ENCODE peak calls at places on chromosomes 6 and 20, in four cellular contexts. T is HepG2, V is neural progenitor cell, M is mesenchymal stem cell. I is an unnamed sample.

GRCh38 chr20:40843251-40843650 is 154.2 kb upstream of the MAFB start:
- DNase-seq in T (no peak), V (no peak), M (no peak), I (no peak)

GRCh38 chr20:23147964-23148720 is 62.0 kb upstream of the CD93 start:
- DNase-seq in M (peak), V (no peak), T (peak), I (no peak)

GRCh38 chr20:53753880-53754459 is 160.3 kb upstream of the ZNF217 start:
- DNase-seq in T (peak), V (no peak), M (no peak), I (no peak)

GRCh38 chr6:42644211-42644610 is 78.2 kb downstream of the PRPH2 start:
- DNase-seq in T (no peak), V (no peak), M (no peak), I (no peak)

GRCh38 chr6:12356431-12356830 is 66.3 kb downstream of the EDN1 start:
- DNase-seq in T (no peak), M (no peak), V (no peak), I (no peak)

GRCh38 chr6:131063028-131063763 is at the start of gene EPB41L2:
- DNase-seq in T (peak), M (peak), V (peak), I (peak)

GRCh38 chr20:25372584-25373336 is 17.9 kb downstream of the ABHD12 start:
- DNase-seq in M (peak), T (no peak), V (no peak), I (no peak)

GRCh38 chr6:93017213-93017612 is 402.1 kb downstream of the EPHA7 start:
- DNase-seq in V (peak), T (peak), M (peak), I (no peak)

GRCh38 chr20:15154070-15154469 is 816.7 kb upstream of the FLRT3 start:
- DNase-seq in M (no peak), T (no peak), V (no peak), I (no peak)

GRCh38 chr6:144052488-144052887 is 42.9 kb downstream of the SF3B5 start:
- DNase-seq in M (no peak), T (no peak), V (no peak), I (no peak)

GRCh38 chr6:75735491-75736186 is 13.4 kb upstream of the MYO6 start:
- DNase-seq in M (peak), T (peak), V (no peak), I (no peak)

GRCh38 chr20:1177680-1178079 is 7.1 kb downstream of the TMEM74B start:
- DNase-seq in M (peak), V (peak), T (peak), I (no peak)

GRCh38 chr6:94751641-94752329 is 825.5 kb upstream of the MANEA start:
- DNase-seq in M (peak), V (no peak), T (no peak), I (no peak)

GRCh38 chr6:31270788-31271640 is 878 bp downstream of the HLA-C start:
- DNase-seq in T (no peak), M (peak), V (peak), I (peak)

GRCh38 chr6:18491303-18492090 is 104.3 kb downstream of the RNF144B start:
- DNase-seq in M (no peak), T (no peak), V (no peak), I (no peak)

GRCh38 chr6:106080106-106081095 is 5.7 kb upstream of the PRDM1 start:
- DNase-seq in V (peak), M (no peak), T (no peak), I (no peak)

GRCh38 chr20:32189691-32190607 is 17.6 kb downstream of the PLAGL2 start:
- DNase-seq in T (no peak), V (peak), M (peak), I (peak)

GRCh38 chr6:78713564-78713963 is 153.8 kb upstream of the IRAK1BP1 start:
- DNase-seq in V (no peak), T (no peak), M (no peak), I (no peak)

GRCh38 chr6:70282906-70283461 is 19.9 kb downstream of the COL9A1 start:
- DNase-seq in T (no peak), M (no peak), V (peak), I (peak)

GRCh38 chr20:50305636-50306477 is 115.2 kb downstream of the CEBPB start:
- DNase-seq in T (peak), M (peak), V (no peak), I (no peak)
- H3K4me3 ChIP-seq in T (peak), M (peak), V (no peak), I (no peak)

GRCh38 chr6:122652431-122652830 is 42.2 kb downstream of the PKIB start:
- DNase-seq in T (peak), M (peak), V (no peak), I (no peak)
- H3K9ac ChIP-seq in T (no peak), M (no peak), V (no peak), I (no peak)

DNA sequence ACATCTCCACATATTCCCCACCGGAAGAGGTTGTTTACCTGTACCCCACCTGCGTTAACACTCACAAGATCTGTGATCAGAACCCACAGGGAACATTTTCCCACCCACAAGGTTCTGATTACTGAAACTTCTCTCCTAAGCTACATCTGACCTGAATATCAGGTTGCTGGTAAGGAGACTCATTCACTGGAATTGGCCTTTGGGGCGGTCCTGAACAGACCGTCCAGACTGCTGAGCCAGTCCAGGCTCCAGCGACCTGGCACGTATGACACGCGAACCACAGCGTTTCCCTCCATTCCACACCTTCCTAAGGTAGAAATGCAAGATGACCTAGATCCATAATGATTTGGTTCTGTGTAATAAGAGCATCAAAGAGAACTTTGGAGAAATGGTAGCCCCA is 9.8 kb downstream of the VGLL2 start:
- DNase-seq in V (no peak), M (no peak), T (no peak), I (no peak)
- H2AFZ ChIP-seq in V (no peak), M (no peak), T (no peak), I (no peak)

GRCh38 chr20:19453369-19453768 is 240.9 kb downstream of the SLC24A3 start:
- DNase-seq in V (no peak), M (no peak), T (no peak), I (no peak)

GRCh38 chr20:19448632-19449031 is 236.2 kb downstream of the SLC24A3 start:
- DNase-seq in V (no peak), T (no peak), M (no peak), I (no peak)

GRCh38 chr20:19453781-19454310 is 241.4 kb downstream of the SLC24A3 start:
- DNase-seq in M (no peak), T (no peak), V (no peak), I (no peak)

GRCh38 chr20:19449051-19449450 is 236.6 kb downstream of the SLC24A3 start:
- DNase-seq in M (no peak), V (no peak), T (no peak), I (no peak)

DNA sequence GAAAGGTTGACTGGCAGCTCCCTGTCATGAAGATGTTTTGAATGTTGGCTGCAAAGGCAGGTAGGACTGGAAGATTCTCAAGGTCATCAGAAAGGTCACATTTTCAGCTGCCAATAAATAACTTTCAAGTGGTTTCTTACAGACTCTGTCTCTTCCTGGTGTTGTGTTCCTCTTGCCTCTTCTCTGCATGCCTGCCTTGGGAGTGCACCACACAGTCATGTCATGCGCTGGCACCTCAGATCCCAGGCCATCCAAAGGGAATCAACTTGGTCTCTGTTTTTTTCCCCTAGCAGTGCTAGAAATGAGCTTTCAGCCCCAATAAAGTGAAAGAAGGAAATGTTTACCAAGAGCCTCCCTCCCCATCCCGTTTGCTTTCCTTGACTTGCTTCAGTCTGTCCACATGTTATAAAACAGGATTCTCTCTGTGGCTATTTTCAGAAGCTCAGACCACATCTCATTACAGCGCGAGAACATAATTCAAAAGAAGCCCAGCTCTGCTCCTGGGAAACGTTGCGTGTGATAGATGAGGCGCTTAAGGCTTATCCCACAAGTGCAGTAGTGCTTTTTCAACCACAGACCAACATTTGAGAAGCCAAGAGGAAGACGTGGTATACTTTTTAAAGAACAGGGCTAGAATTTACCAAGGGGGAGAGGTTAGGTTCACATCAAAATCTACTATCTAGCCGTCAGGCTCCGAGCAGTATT is 239.3 kb downstream of the SLC24A3 start:
- DNase-seq in T (no peak), M (peak), V (no peak), I (no peak)
- H3K4me3 ChIP-seq in T (no peak), M (no peak), V (no peak), I (no peak)

DNA sequence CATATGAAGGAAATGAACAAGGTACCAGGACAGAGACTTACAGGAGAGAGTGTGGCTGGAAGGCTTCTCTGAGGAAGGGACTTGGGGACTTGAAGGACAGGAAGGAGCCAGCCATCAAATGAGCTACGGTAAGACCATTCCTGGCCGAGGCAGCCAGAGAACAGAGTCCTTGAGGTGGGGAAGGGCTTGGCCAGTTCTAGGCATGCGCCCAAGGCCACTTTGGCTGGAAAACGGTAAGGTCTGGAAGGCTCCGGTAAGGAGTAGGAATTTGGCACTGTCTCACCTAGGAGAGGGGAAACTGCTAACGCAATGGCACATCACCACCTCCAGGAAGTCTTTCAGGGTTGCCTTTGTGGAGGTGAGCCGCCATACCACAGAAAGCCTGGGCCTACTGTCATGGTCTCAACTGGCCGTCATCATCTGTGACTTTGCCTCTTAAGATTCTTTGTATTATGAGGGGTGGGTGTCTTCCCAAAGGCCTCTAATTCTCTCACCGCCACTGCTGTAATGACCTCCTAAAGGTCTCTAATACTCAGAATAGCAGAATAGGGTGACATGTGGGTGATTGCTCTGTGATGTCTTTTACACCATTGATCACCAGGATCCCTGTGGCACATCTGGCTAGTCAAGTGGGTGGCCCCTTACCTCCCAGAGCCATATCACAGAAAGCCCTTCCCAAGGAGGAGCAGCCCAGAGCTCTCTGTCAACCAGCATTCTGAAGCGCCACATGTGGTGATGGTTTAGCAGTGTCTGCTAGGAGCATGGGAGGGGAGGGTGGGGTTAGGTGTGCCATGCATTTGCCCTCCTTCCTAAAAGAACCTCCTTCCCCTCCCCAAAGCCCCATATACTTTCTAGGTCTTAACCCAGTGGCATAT is 17.7 kb upstream of the STX16 start:
- DNase-seq in V (no peak), M (no peak), T (no peak), I (no peak)
- H3K9ac ChIP-seq in V (no peak), M (no peak), T (no peak), I (no peak)

GRCh38 chr6:6883011-6883410 is 224.8 kb upstream of the RREB1 start:
- DNase-seq in V (no peak), M (no peak), T (no peak), I (no peak)
- H2AFZ ChIP-seq in V (no peak), M (no peak), T (no peak), I (no peak)

GRCh38 chr6:119858901-119859300 is 509.3 kb upstream of the MAN1A1 start:
- DNase-seq in V (no peak), T (no peak), M (no peak), I (no peak)

DNA sequence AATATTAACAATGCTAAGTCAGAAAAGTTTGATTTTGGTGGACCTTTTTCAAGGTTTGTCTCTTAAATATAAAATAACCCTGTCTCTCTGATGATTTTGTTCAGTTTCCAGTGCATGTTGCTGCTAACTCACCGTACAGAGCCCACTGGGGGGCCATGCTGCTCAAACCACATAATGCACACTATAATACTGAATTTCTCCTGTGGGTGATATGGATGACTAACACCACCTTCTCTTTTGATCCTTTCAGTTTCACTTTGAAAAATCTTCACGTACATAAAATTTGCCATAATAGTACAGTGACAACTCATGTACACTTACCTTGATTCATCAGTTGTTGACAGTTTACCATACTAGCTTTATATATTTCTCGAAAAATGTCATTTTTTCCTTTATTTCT is 506.6 kb upstream of the MAN1A1 start:
- DNase-seq in T (no peak), V (no peak), M (peak), I (no peak)
- H3K4me3 ChIP-seq in T (no peak), V (no peak), M (peak), I (no peak)

GRCh38 chr6:25414755-25415154 is 135.6 kb downstream of the CARMIL1 start:
- DNase-seq in M (no peak), V (no peak), T (no peak), I (no peak)
- H3K9ac ChIP-seq in M (peak), V (no peak), T (no peak), I (no peak)

GRCh38 chr20:51230727-51231126 is 207.8 kb upstream of the KCNG1 start:
- DNase-seq in M (no peak), V (no peak), T (no peak), I (no peak)
- H2AFZ ChIP-seq in M (no peak), V (no peak), T (no peak), I (no peak)